ENCODE peak calls at places on chromosomes 1 and 21, in six cellular contexts. E is SK-N-SH, Y is PC-3, N is mesendoderm, A is H1, V is GM23248. U is an unnamed sample.

GRCh38 chr1:93566227-93566626 is 115.4 kb downstream of the BCAR3 start:
- DNase-seq in Y (no peak), V (no peak), A (no peak), E (no peak), N (no peak), U (no peak)

GRCh38 chr1:32201011-32201855 is 838 bp downstream of the CCDC28B start:
- DNase-seq in E (peak; percentile 65), V (peak; percentile 85), A (no peak), N (peak; percentile 79), Y (no peak), U (peak; percentile 46)

GRCh38 chr1:115113781-115114180 is 24.5 kb upstream of the TSPAN2 start:
- DNase-seq in A (no peak), E (no peak), V (peak; percentile 81), N (no peak), Y (peak; percentile 27), U (no peak)

GRCh38 chr1:54290443-54291184 is 90.6 kb downstream of the MRPL37 start:
- DNase-seq in V (peak; percentile 24), N (no peak), E (no peak), Y (no peak), A (no peak), U (peak; percentile 62)

GRCh38 chr1:1869459-1869858 is 21.4 kb downstream of the GNB1 start:
- DNase-seq in A (no peak), N (no peak), Y (no peak), E (no peak), V (no peak), U (no peak)

GRCh38 chr1:67831850-67832513 is 1.3 kb downstream of the GNG12 start:
- DNase-seq in E (peak; percentile 75), V (peak; percentile 91), N (peak; percentile 48), A (no peak), Y (peak; percentile 85), U (peak; percentile 86)

GRCh38 chr1:149936992-149937705 is 470 bp upstream of the MTMR11 start:
- DNase-seq in N (peak; percentile 80), E (no peak), A (no peak), Y (peak; percentile 96), V (peak; percentile 58), U (peak; percentile 81)

GRCh38 chr21:25638634-25639166 is 358 bp upstream of the JAM2 start:
- DNase-seq in N (no peak), Y (no peak), V (peak; percentile 43), A (no peak), E (no peak), U (peak; percentile 55)

GRCh38 chr1:228295201-228295600 is 87.4 kb downstream of the OBSCN start:
- DNase-seq in V (no peak), A (no peak), Y (no peak), N (no peak), E (no peak), U (no peak)

GRCh38 chr1:194194724-194195123 is 1008.3 kb upstream of the B3GALT2 start:
- DNase-seq in E (no peak), N (no peak), Y (peak; percentile 7), V (no peak), A (no peak), U (no peak)

GRCh38 chr1:89528382-89528780 is 3.8 kb downstream of the LRRC8B start:
- DNase-seq in V (no peak), E (no peak), Y (no peak), N (no peak), A (no peak), U (no peak)
- H3K4me2 ChIP-seq in V (no peak overlapping the region), E (no peak overlapping the region), Y (no peak overlapping the region), N (no peak overlapping the region), A (no peak overlapping the region), U (no peak overlapping the region)

DNA sequence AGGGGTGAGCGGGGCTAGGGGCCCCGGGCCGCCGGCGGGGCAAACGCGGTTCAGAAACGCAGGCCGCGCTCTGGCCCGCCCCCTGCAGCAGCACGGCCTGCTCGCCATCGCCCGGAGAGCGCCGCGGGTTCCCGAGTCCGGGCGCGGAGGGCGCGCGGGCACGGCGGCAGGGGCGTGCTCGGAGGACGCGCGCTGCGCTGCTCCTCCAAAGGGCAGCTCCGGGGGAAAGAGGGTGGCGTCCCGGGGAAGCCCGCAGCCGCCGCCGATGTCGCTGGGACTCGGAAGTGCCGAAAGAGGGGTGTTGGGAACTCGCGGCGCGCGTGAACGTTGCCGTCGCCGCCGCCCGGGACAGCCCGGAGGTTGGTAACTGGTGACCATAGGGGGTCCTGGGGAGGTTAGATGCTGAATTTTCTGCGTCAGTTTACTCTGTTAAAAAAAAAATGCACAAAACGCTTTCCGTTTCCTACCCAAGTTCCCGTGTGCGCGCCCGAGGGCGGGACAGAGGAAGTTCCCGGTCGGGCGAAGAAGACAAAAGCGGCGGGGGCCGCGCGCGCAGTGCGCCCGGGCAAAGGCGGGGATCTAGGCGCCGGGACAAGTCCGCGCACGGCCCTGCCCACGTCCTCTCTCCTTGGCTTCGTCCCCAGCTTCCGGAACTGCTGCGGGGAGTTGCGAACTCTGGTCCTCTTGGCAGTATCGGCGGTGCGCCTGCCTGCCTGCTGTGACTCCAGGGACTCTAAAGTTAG is at the start of gene HHAT:
- DNase-seq in Y (peak; percentile 86), V (peak; percentile 86), E (peak; percentile 94), N (peak; percentile 72), A (peak; percentile 10), U (peak; percentile 64)
- H3K9ac ChIP-seq in Y (peak within 1 kb of the TSS; percentile 83), V (peak within 1 kb of the TSS; percentile 71), E (peak within 1 kb of the TSS; percentile 84), N (peak within 1 kb of the TSS; percentile 73), A (peak within 1 kb of the TSS; percentile 29), U (peak within 1 kb of the TSS; percentile 71)

GRCh38 chr1:16163882-16164820 is 8.3 kb upstream of the EPHA2 start:
- DNase-seq in V (peak; percentile 98), N (peak; percentile 90), A (no peak), E (no peak), Y (peak; percentile 94), U (peak; percentile 98)
- H3K4me2 ChIP-seq in V (no peak overlapping the region), N (no peak overlapping the region), A (no peak overlapping the region), E (no peak overlapping the region), Y (peak overlapping the region; percentile 65), U (no peak overlapping the region)

GRCh38 chr1:153541641-153542569 is 1.2 kb upstream of the S100A5 start:
- DNase-seq in E (no peak), N (no peak), Y (no peak), V (no peak), A (no peak), U (no peak)

GRCh38 chr1:153544453-153545066 is 1.0 kb downstream of the S100A4 start:
- DNase-seq in Y (no peak), N (no peak), A (no peak), E (peak; percentile 13), V (peak; percentile 29), U (no peak)

GRCh38 chr1:153545067-153546055 is at the start of gene S100A4:
- DNase-seq in N (peak; percentile 98), V (peak; percentile 96), E (peak; percentile 83), Y (peak; percentile 99), A (no peak), U (peak; percentile 94)

GRCh38 chr1:153543738-153544135 is 1.9 kb downstream of the S100A4 start:
- DNase-seq in Y (no peak), N (no peak), V (peak; percentile 45), E (no peak), A (no peak), U (no peak)

GRCh38 chr1:153542956-153543737 is 2.4 kb upstream of the S100A5 start:
- DNase-seq in A (no peak), V (no peak), N (no peak), E (no peak), Y (no peak), U (no peak)
- H3K9ac ChIP-seq in A (no peak overlapping the region), V (peak overlapping the region; percentile 87), N (no peak overlapping the region), E (no peak overlapping the region), Y (no peak overlapping the region), U (no peak overlapping the region)

GRCh38 chr1:24487455-24487854 is 15.2 kb upstream of the RCAN3 start:
- DNase-seq in N (no peak), A (no peak), E (no peak), V (no peak), Y (no peak), U (no peak)

GRCh38 chr1:24483441-24483840 is 19.2 kb upstream of the RCAN3 start:
- DNase-seq in A (no peak), E (no peak), Y (no peak), V (no peak), N (no peak), U (no peak)

GRCh38 chr1:24484208-24484607 is 18.4 kb upstream of the RCAN3 start:
- DNase-seq in A (no peak), V (no peak), Y (no peak), E (no peak), N (peak; percentile 51), U (no peak)

GRCh38 chr1:24489674-24490073 is 13.0 kb upstream of the RCAN3 start:
- DNase-seq in A (no peak), E (no peak), Y (no peak), V (no peak), N (no peak), U (no peak)

DNA sequence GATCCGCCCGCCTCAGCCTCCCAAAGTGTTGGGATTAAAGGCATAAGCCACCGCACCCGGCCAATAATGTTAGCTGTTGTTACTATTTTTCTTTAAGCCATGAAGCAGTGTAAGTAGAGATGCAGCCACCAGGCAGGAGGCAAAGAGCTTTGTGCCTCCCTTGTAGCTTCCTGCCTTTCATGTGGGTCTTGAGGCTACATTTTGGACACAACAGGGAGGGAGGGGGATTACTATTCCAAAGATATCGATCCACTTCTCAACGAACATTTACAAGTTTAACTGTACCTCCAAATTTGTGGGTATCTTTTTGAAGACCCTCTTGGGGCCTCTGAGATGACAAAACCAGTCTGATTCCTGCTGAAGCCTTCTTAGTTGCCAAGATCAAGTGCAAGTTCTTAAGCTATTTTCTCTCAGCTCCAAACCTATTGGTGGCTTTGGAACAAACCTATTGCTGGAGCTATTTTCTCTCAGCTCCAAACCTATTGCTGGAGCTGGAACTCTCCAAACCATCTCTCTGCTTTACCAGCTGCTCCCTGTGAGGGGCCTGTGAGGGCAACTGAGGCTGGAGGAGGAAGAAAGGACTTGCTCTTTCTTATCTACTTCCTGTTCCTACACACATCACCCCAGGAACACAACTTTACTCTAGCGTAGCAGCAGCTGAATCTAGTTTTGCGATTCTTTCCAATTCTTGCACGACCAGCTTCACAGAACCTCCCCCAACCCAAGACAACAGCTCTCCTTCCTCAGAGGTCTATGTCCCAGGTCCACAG is 16.2 kb upstream of the RCAN3 start:
- DNase-seq in N (no peak), E (no peak), A (no peak), Y (no peak), V (no peak), U (no peak)
- H3K4me2 ChIP-seq in N (no peak overlapping the region), E (no peak overlapping the region), A (no peak overlapping the region), Y (no peak overlapping the region), V (no peak overlapping the region), U (no peak overlapping the region)

GRCh38 chr1:156656779-156657160 is 14.9 kb downstream of the BCAN start:
- DNase-seq in N (no peak), E (peak; percentile 84), A (no peak), V (peak; percentile 46), Y (no peak), U (peak; percentile 51)
- H3K9ac ChIP-seq in N (peak overlapping the region; percentile 53), E (no peak overlapping the region), A (no peak overlapping the region), V (no peak overlapping the region), Y (no peak overlapping the region), U (no peak overlapping the region)

DNA sequence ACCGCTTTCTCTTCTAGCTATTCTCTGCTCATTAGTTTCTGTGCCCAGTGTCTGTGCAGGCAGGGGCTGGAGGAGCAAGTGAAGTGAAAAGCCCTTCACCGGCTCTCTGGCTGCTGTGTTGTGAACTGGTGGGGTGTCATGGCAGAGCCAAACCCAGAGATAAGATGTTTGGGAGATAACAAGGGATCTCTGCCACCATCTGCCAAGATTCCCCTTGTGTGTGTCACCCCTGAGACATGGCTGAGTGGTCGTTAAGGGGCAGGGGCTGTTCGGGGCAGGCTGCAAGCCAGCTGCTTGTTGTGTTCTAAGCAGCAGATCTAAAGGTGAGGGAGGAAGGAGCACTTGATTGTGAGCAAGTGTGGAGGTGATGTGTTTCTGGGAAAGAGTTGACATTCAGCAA is 24.5 kb downstream of the CNIH3 start:
- DNase-seq in N (peak; percentile 73), E (no peak), A (no peak), V (no peak), Y (no peak), U (peak; percentile 32)
- H3K4me2 ChIP-seq in N (no peak overlapping the region), E (no peak overlapping the region), A (no peak overlapping the region), V (no peak overlapping the region), Y (no peak overlapping the region), U (no peak overlapping the region)

GRCh38 chr1:173496757-173497323 is 19.7 kb downstream of the PRDX6 start:
- DNase-seq in N (peak; percentile 53), A (no peak), E (no peak), Y (no peak), V (no peak), U (no peak)
- H3K9ac ChIP-seq in N (no peak overlapping the region), A (no peak overlapping the region), E (no peak overlapping the region), Y (no peak overlapping the region), V (no peak overlapping the region), U (no peak overlapping the region)